ENCODE peak calls at places on chromosome 21, in seven cellular contexts. D is kidney, M is left lung, J is H9, L is GM20000, I is A549, S is fibroblast of villous mesenchyme. A is an unnamed sample.

GRCh38 chr21:46388206-46388880 is 64.4 kb downstream of the PCNT start:
- DNase-seq in L (no peak), I (no peak), S (no peak), J (no peak), D (no peak), M (peak; percentile 72), A (no peak)

GRCh38 chr21:17231771-17232170 is 281.1 kb upstream of the CXADR start:
- DNase-seq in L (no peak), I (no peak), J (no peak), M (no peak), S (peak; percentile 1), D (no peak), A (no peak)

GRCh38 chr21:28207776-28208175 is 784.9 kb downstream of the LTN1 start:
- DNase-seq in D (no peak), I (no peak), S (peak; percentile 84), M (no peak), L (no peak), J (no peak), A (no peak)

GRCh38 chr21:45280969-45281368 is 6.7 kb downstream of the POFUT2 start:
- DNase-seq in J (no peak), S (no peak), M (no peak), I (no peak), D (peak; percentile 8), L (no peak), A (no peak)

GRCh38 chr21:44344541-44345183 is 5.5 kb upstream of the CFAP410 start:
- DNase-seq in S (no peak), L (no peak), M (peak; percentile 61), D (peak; percentile 66), I (no peak), J (no peak), A (no peak)

GRCh38 chr21:35324372-35325220 is 275.5 kb upstream of the RUNX1 start:
- DNase-seq in L (no peak), M (no peak), I (no peak), J (no peak), S (peak; percentile 70), D (no peak), A (no peak)

GRCh38 chr21:42362700-42363099 is 3.6 kb downstream of the TFF1 start:
- DNase-seq in D (no peak), S (no peak), M (no peak), I (no peak), L (no peak), J (no peak), A (no peak)

GRCh38 chr21:29943885-29944284 is 4.1 kb upstream of the GRIK1 start:
- DNase-seq in S (no peak), L (no peak), I (no peak), M (no peak), D (no peak), J (no peak), A (no peak)

GRCh38 chr21:33064623-33064996 is 5.3 kb upstream of the OLIG1 start:
- DNase-seq in J (peak; percentile 51), M (no peak), S (no peak), D (no peak), L (no peak), I (no peak), A (no peak)

GRCh38 chr21:45053561-45053960 is 20.8 kb upstream of the ADARB1 start:
- DNase-seq in D (no peak), J (peak; percentile 15), L (no peak), I (no peak), M (no peak), S (no peak), A (no peak)

GRCh38 chr21:32338209-32338921 is 39.7 kb downstream of the MRAP start:
- DNase-seq in D (no peak), M (no peak), I (no peak), S (no peak), L (no peak), J (no peak), A (no peak)

GRCh38 chr21:42424848-42425602 is 21.3 kb downstream of the UBASH3A start:
- DNase-seq in J (no peak), L (peak; percentile 32), S (no peak), M (no peak), D (peak; percentile 50), I (no peak), A (no peak)

GRCh38 chr21:17602874-17603273 is 9.8 kb downstream of the BTG3 start:
- DNase-seq in S (peak; percentile 68), L (no peak), I (no peak), J (no peak), D (no peak), M (no peak), A (no peak)

GRCh38 chr21:42695324-42696025 is 42.1 kb downstream of the PDE9A start:
- DNase-seq in L (no peak), I (no peak), S (peak; percentile 70), M (no peak), D (no peak), J (no peak), A (no peak)

GRCh38 chr21:32359719-32360260 is 33.0 kb downstream of the URB1 start:
- DNase-seq in L (no peak), M (no peak), I (peak; percentile 43), D (no peak), S (no peak), J (no peak), A (no peak)

GRCh38 chr21:31558839-31559367 is 100.6 kb upstream of the SOD1 start:
- DNase-seq in D (peak; percentile 94), M (peak; percentile 88), S (peak; percentile 60), J (peak; percentile 97), L (peak; percentile 88), I (peak; percentile 88), A (peak; percentile 97)

DNA sequence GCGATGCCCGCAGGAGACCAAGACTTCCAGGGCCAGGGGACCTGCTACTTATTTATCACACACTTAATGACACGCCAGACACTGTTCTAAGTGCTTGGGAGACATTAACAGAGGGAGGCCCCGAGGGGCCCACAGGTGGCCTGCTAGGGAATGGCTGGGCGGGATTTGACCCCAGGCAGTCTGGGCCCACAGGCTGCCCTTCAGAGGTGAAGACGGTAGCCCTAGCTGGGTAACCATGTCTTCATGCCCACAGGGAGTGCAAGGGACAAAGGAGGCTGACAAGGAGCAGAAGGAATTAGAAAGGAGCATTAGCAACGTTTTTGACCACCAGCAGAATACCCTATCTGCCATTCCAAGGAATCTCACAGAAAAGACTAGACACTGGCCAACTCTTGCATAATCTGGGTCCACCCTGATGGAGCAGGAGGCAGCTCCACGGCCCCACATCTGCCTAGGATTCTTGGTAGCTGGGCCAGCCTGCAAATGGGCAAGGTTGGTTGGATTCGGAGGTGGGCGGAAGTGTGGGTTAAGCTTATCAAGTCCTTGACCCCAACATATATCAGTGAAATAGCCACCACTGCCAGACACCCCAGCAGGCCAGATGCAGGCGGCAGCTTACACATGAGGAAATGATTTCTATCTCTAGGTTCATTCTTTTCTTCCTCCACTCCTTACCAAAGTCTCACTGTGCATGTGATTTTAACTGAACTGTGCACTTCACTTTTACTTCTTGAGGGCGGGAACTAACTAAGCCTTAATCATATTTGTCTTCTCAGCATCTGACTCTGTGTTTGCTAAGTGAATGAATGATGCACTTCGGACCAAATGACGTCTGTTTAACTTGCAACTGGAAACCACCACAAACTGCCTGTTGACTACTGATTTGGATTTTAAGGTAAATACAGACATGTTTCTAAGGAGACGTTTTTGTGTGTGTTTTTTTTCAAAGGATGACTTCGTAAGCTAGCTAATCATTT is 3.4 kb upstream of the ETS2 start:
- DNase-seq in L (no peak), J (no peak), S (no peak), I (peak; percentile 94), D (peak; percentile 69), M (no peak), A (no peak)
- TF ChIP-seq CTCF in L (no peak), J (no peak), S (no peak), I (no peak), D (no peak), M (no peak), A (no peak)

DNA sequence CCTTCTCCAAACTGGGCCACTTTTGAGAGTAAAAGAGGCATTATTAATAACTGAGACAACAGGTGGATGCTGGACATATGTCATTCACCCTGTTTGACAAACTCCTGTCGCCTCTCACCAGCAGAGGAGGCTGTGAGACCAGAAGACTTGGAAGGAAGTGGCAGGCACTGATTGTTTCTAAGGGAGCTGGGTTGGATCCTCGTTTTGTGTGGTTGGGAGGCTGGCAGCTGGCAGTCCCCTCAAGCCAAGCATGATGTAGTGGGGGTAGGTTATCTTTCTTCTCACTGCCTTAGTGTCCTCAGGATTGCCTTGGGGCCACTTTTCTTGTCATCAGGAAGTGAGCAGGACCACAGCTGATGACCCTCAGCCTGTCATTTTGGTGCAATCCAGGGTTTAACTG is 86.5 kb upstream of the KCNJ15 start:
- DNase-seq in J (peak; percentile 65), L (peak; percentile 21), I (peak; percentile 57), D (no peak), S (peak; percentile 31), M (no peak), A (no peak)
- TF ChIP-seq CTCF in J (peak; percentile 65), L (peak; percentile 42), I (peak; percentile 21), D (peak; percentile 70), S (peak; percentile 59), M (peak; percentile 34), A (no peak)

DNA sequence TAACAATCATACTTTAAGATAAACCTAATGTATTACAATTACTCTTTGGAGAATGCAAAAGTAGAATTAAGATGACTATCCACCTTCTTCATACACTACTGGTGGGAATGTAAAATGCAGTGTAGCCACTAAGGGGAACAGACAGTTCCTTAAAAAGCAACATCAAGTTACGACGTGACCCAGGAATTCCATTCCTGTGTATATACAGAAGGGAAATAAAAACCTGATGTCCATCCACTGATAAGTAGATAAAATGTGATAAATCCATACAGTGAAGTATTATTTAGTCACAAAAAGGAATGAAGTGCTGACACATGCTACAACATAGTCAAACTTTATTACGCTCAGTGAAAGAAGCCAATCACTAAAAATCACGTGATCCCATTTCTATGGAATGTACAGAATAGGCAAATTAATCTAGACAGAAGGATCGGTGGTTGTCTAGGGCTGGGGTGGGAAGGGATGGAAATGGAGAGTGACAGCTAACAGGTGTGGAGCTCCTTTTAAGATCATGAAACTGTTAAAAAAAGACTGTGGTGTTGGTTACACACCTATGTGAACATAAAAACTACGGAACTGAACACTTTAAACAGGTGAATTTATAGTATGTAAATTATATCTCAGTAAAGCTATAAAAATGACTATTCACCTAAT is 42.1 kb downstream of the NRIP1 start:
- DNase-seq in I (no peak), M (no peak), S (peak; percentile 32), J (no peak), D (no peak), L (no peak), A (no peak)
- TF ChIP-seq CTCF in I (no peak), M (no peak), S (peak; percentile 5), J (no peak), D (no peak), L (no peak), A (no peak)

DNA sequence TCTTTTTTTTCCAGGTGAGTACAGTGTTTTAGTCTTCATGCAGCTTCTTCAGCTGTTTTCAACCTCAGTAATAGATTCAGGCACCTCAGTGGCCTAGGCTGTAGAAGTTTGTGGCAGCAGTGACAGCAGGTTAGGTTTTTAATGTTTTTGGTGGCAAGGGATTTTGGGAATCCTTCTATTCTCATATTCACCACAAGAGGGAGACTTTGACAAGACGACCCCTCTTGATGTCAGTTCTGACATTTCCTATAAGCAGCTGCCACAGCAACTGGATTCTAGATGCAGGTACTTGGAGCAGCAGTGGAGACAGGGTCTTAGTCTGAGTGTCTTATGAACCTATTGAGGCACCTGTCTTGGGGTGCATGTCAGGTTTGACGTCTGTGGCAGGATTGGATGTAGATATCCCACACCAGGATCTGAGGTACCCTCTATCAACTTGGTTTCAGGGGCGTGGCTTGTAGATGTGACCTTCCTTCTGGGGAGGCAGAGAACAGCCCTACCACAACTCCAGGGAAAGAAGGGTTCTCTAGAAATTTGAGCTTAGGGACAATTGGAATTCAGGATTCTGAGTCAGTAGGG is 1104.2 kb upstream of the TMPRSS15 start:
- DNase-seq in I (peak; percentile 0), J (no peak), S (no peak), D (no peak), L (no peak), M (no peak), A (no peak)
- TF ChIP-seq CTCF in I (no peak), J (peak; percentile 75), S (no peak), D (no peak), L (no peak), M (no peak), A (peak; percentile 83)

GRCh38 chr21:36759348-36760083 is 60.6 kb downstream of the SIM2 start:
- DNase-seq in L (no peak), D (no peak), I (no peak), J (no peak), M (no peak), S (no peak), A (no peak)
- TF ChIP-seq CTCF in L (no peak), D (no peak), I (no peak), J (no peak), M (no peak), S (no peak), A (no peak)

A was measured in glutamatergic neuron.